ENCODE peak calls at places on chromosomes 6 and 20, in ten cellular contexts. One of them, this sample, is unnamed.

GRCh38 chr20:35327074-35327976 is 35.1 kb upstream of the FAM83C start:
- DNase-seq in tibial nerve: no peak
- DNase-seq in AG10803: no peak
- DNase-seq in GM23338: no peak
- DNase-seq in endodermal cell: no peak
- DNase-seq in HCT116: no peak
- DNase-seq in GM23248: no peak
- DNase-seq in effector memory CD4-positive, alpha-beta T cell: no peak
- DNase-seq in A549: peak; percentile 76
- DNase-seq in fibroblast of villous mesenchyme: peak; percentile 89
- DNase-seq in this sample: no peak

GRCh38 chr6:73451166-73452106 is 661 bp downstream of the CGAS start:
- DNase-seq in tibial nerve: no peak
- DNase-seq in AG10803: peak; percentile 49
- DNase-seq in GM23338: peak; percentile 70
- DNase-seq in endodermal cell: peak; percentile 63
- DNase-seq in HCT116: no peak
- DNase-seq in GM23248: peak; percentile 76
- DNase-seq in effector memory CD4-positive, alpha-beta T cell: peak; percentile 6
- DNase-seq in A549: peak; percentile 58
- DNase-seq in fibroblast of villous mesenchyme: peak; percentile 50
- DNase-seq in this sample: no peak

GRCh38 chr6:24798740-24799540 is at the start of gene ARMH2:
- DNase-seq in tibial nerve: no peak
- DNase-seq in AG10803: no peak
- DNase-seq in GM23338: no peak
- DNase-seq in endodermal cell: no peak
- DNase-seq in HCT116: no peak
- DNase-seq in GM23248: no peak
- DNase-seq in effector memory CD4-positive, alpha-beta T cell: no peak
- DNase-seq in A549: no peak
- DNase-seq in fibroblast of villous mesenchyme: no peak
- DNase-seq in this sample: no peak

GRCh38 chr6:134394905-134395304 is 77.0 kb upstream of the SGK1 start:
- DNase-seq in tibial nerve: no peak
- DNase-seq in AG10803: no peak
- DNase-seq in GM23338: no peak
- DNase-seq in endodermal cell: no peak
- DNase-seq in HCT116: no peak
- DNase-seq in GM23248: no peak
- DNase-seq in effector memory CD4-positive, alpha-beta T cell: no peak
- DNase-seq in A549: no peak
- DNase-seq in fibroblast of villous mesenchyme: no peak
- DNase-seq in this sample: no peak

GRCh38 chr6:96907498-96907897 is 9.8 kb upstream of the NDUFAF4 start:
- DNase-seq in tibial nerve: no peak
- DNase-seq in AG10803: no peak
- DNase-seq in GM23338: no peak
- DNase-seq in endodermal cell: no peak
- DNase-seq in HCT116: no peak
- DNase-seq in GM23248: peak; percentile 36
- DNase-seq in effector memory CD4-positive, alpha-beta T cell: no peak
- DNase-seq in A549: no peak
- DNase-seq in fibroblast of villous mesenchyme: no peak
- DNase-seq in this sample: no peak

GRCh38 chr6:35262596-35262995 is 3.1 kb downstream of the ZNF76 start:
- DNase-seq in tibial nerve: no peak
- DNase-seq in AG10803: peak; percentile 62
- DNase-seq in GM23338: no peak
- DNase-seq in endodermal cell: no peak
- DNase-seq in HCT116: no peak
- DNase-seq in GM23248: peak; percentile 60
- DNase-seq in effector memory CD4-positive, alpha-beta T cell: no peak
- DNase-seq in A549: no peak
- DNase-seq in fibroblast of villous mesenchyme: peak; percentile 22
- DNase-seq in this sample: no peak

GRCh38 chr6:28474441-28475219 is 31.3 kb upstream of the ZSCAN23 start:
- DNase-seq in tibial nerve: no peak
- DNase-seq in AG10803: peak; percentile 83
- DNase-seq in GM23338: peak; percentile 89
- DNase-seq in endodermal cell: peak; percentile 67
- DNase-seq in HCT116: peak; percentile 88
- DNase-seq in GM23248: peak; percentile 78
- DNase-seq in effector memory CD4-positive, alpha-beta T cell: no peak
- DNase-seq in A549: peak; percentile 86
- DNase-seq in fibroblast of villous mesenchyme: peak; percentile 85
- DNase-seq in this sample: no peak

GRCh38 chr6:89051725-89052124 is 28.8 kb upstream of the PNRC1 start:
- DNase-seq in tibial nerve: no peak
- DNase-seq in AG10803: no peak
- DNase-seq in GM23338: no peak
- DNase-seq in endodermal cell: no peak
- DNase-seq in HCT116: no peak
- DNase-seq in GM23248: no peak
- DNase-seq in effector memory CD4-positive, alpha-beta T cell: no peak
- DNase-seq in A549: no peak
- DNase-seq in fibroblast of villous mesenchyme: no peak
- DNase-seq in this sample: no peak

GRCh38 chr20:47355489-47356219 is 845 bp downstream of the ZMYND8 start:
- DNase-seq in tibial nerve: no peak
- DNase-seq in AG10803: no peak
- DNase-seq in GM23338: no peak
- DNase-seq in endodermal cell: no peak
- DNase-seq in HCT116: no peak
- DNase-seq in GM23248: peak; percentile 28
- DNase-seq in effector memory CD4-positive, alpha-beta T cell: no peak
- DNase-seq in A549: no peak
- DNase-seq in fibroblast of villous mesenchyme: no peak
- DNase-seq in this sample: no peak

GRCh38 chr20:47358052-47358671 is 1.7 kb upstream of the ZMYND8 start:
- DNase-seq in tibial nerve: no peak
- DNase-seq in AG10803: no peak
- DNase-seq in GM23338: no peak
- DNase-seq in endodermal cell: no peak
- DNase-seq in HCT116: no peak
- DNase-seq in GM23248: no peak
- DNase-seq in effector memory CD4-positive, alpha-beta T cell: no peak
- DNase-seq in A549: no peak
- DNase-seq in fibroblast of villous mesenchyme: no peak
- DNase-seq in this sample: no peak

GRCh38 chr20:47357296-47358051 is 975 bp upstream of the ZMYND8 start:
- DNase-seq in tibial nerve: peak; percentile 46
- DNase-seq in AG10803: peak; percentile 93
- DNase-seq in GM23338: peak; percentile 93
- DNase-seq in endodermal cell: peak; percentile 94
- DNase-seq in HCT116: peak; percentile 58
- DNase-seq in GM23248: peak; percentile 90
- DNase-seq in effector memory CD4-positive, alpha-beta T cell: peak; percentile 29
- DNase-seq in A549: peak; percentile 96
- DNase-seq in fibroblast of villous mesenchyme: peak; percentile 99
- DNase-seq in this sample: peak; percentile 49

GRCh38 chr20:47356220-47356525 is 326 bp downstream of the ZMYND8 start:
- DNase-seq in tibial nerve: no peak
- DNase-seq in AG10803: no peak
- DNase-seq in GM23338: no peak
- DNase-seq in endodermal cell: no peak
- DNase-seq in HCT116: no peak
- DNase-seq in GM23248: no peak
- DNase-seq in effector memory CD4-positive, alpha-beta T cell: no peak
- DNase-seq in A549: no peak
- DNase-seq in fibroblast of villous mesenchyme: no peak
- DNase-seq in this sample: no peak

DNA sequence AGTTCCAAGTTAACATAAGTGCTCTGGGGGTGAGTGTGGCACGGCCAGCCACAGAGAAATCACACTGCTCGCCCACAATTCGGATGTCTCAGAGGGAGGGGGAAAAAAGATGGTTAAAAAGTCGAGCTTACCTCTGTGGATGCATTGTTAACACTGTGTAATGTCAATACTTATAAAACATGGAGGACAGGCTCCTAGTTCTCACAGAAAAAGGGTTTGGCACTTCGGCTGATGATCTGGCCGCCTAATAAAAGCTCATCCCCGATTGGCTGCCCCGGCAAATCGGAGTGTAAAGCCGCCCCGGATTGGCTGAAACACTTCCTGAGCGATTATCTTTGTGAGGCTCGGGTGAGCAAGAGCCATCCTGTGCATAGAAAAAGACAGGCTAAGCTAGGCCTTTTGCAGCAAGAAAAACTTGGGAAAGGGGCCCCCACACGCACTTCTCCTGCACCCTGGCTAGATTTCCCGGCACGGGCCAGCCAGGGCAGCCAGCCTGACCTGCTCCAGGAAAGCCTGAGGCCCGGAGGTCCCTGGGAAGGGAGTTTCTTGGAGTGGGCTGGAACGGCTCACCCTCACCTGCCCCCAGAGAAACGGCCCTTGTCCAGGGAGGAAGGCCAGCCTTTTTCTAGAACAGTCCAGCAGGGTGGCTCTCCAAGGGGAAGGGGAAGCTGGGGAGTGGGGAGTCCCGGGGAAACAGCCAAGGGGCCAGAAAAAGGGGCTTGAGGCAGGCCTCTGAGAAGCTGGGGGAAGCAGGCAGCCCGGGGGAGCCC is at the start of gene ZMYND8:
- DNase-seq in tibial nerve: peak; percentile 90
- DNase-seq in AG10803: peak; percentile 89
- DNase-seq in GM23338: peak; percentile 75
- DNase-seq in endodermal cell: peak; percentile 98
- DNase-seq in HCT116: peak; percentile 77
- DNase-seq in GM23248: peak; percentile 89
- DNase-seq in effector memory CD4-positive, alpha-beta T cell: peak; percentile 88
- DNase-seq in A549: peak; percentile 94
- DNase-seq in fibroblast of villous mesenchyme: peak; percentile 96
- DNase-seq in this sample: peak; percentile 49
- H3K4me3 ChIP-seq in tibial nerve: peak within 1 kb of the TSS; percentile 38
- H3K4me3 ChIP-seq in AG10803: peak within 1 kb of the TSS; percentile 40
- H3K4me3 ChIP-seq in GM23338: peak within 1 kb of the TSS; percentile 24
- H3K4me3 ChIP-seq in endodermal cell: peak within 1 kb of the TSS; percentile 92
- H3K4me3 ChIP-seq in HCT116: peak within 1 kb of the TSS; percentile 60
- H3K4me3 ChIP-seq in GM23248: peak within 1 kb of the TSS; percentile 57
- H3K4me3 ChIP-seq in effector memory CD4-positive, alpha-beta T cell: peak within 1 kb of the TSS; percentile 38
- H3K4me3 ChIP-seq in A549: peak within 1 kb of the TSS; percentile 7
- H3K4me3 ChIP-seq in fibroblast of villous mesenchyme: peak within 1 kb of the TSS; percentile 64
- H3K4me3 ChIP-seq in this sample: peak within 1 kb of the TSS; percentile 49

GRCh38 chr20:4894409-4894808 is 106.9 kb downstream of the SLC23A2 start:
- DNase-seq in tibial nerve: no peak
- DNase-seq in AG10803: no peak
- DNase-seq in GM23338: no peak
- DNase-seq in endodermal cell: no peak
- DNase-seq in HCT116: no peak
- DNase-seq in GM23248: no peak
- DNase-seq in effector memory CD4-positive, alpha-beta T cell: no peak
- DNase-seq in A549: no peak
- DNase-seq in fibroblast of villous mesenchyme: no peak
- DNase-seq in this sample: no peak

GRCh38 chr20:4897600-4897999 is 103.7 kb downstream of the SLC23A2 start:
- DNase-seq in tibial nerve: no peak
- DNase-seq in AG10803: no peak
- DNase-seq in GM23338: no peak
- DNase-seq in endodermal cell: no peak
- DNase-seq in HCT116: no peak
- DNase-seq in GM23248: no peak
- DNase-seq in effector memory CD4-positive, alpha-beta T cell: no peak
- DNase-seq in A549: no peak
- DNase-seq in fibroblast of villous mesenchyme: no peak
- DNase-seq in this sample: no peak

GRCh38 chr20:4894981-4895381 is 106.3 kb downstream of the SLC23A2 start:
- DNase-seq in tibial nerve: no peak
- DNase-seq in AG10803: no peak
- DNase-seq in GM23338: no peak
- DNase-seq in endodermal cell: no peak
- DNase-seq in HCT116: no peak
- DNase-seq in GM23248: no peak
- DNase-seq in effector memory CD4-positive, alpha-beta T cell: no peak
- DNase-seq in A549: no peak
- DNase-seq in fibroblast of villous mesenchyme: no peak
- DNase-seq in this sample: no peak

GRCh38 chr20:4896971-4897497 is 104.3 kb downstream of the SLC23A2 start:
- DNase-seq in tibial nerve: no peak
- DNase-seq in AG10803: no peak
- DNase-seq in GM23338: peak; percentile 70
- DNase-seq in endodermal cell: peak; percentile 91
- DNase-seq in HCT116: no peak
- DNase-seq in GM23248: no peak
- DNase-seq in effector memory CD4-positive, alpha-beta T cell: no peak
- DNase-seq in A549: no peak
- DNase-seq in fibroblast of villous mesenchyme: no peak
- DNase-seq in this sample: no peak

GRCh38 chr20:4896119-4896700 is 105.1 kb downstream of the SLC23A2 start:
- DNase-seq in tibial nerve: no peak
- DNase-seq in AG10803: no peak
- DNase-seq in GM23338: peak; percentile 47
- DNase-seq in endodermal cell: peak; percentile 56
- DNase-seq in HCT116: no peak
- DNase-seq in GM23248: no peak
- DNase-seq in effector memory CD4-positive, alpha-beta T cell: no peak
- DNase-seq in A549: no peak
- DNase-seq in fibroblast of villous mesenchyme: no peak
- DNase-seq in this sample: no peak
- H3K4me3 ChIP-seq in tibial nerve: no peak overlapping the region
- H3K4me3 ChIP-seq in AG10803: no peak overlapping the region
- H3K4me3 ChIP-seq in GM23338: no peak overlapping the region
- H3K4me3 ChIP-seq in endodermal cell: no peak overlapping the region
- H3K4me3 ChIP-seq in HCT116: no peak overlapping the region
- H3K4me3 ChIP-seq in GM23248: no peak overlapping the region
- H3K4me3 ChIP-seq in effector memory CD4-positive, alpha-beta T cell: no peak overlapping the region
- H3K4me3 ChIP-seq in A549: no peak overlapping the region
- H3K4me3 ChIP-seq in fibroblast of villous mesenchyme: no peak overlapping the region
- H3K4me3 ChIP-seq in this sample: no peak overlapping the region

DNA sequence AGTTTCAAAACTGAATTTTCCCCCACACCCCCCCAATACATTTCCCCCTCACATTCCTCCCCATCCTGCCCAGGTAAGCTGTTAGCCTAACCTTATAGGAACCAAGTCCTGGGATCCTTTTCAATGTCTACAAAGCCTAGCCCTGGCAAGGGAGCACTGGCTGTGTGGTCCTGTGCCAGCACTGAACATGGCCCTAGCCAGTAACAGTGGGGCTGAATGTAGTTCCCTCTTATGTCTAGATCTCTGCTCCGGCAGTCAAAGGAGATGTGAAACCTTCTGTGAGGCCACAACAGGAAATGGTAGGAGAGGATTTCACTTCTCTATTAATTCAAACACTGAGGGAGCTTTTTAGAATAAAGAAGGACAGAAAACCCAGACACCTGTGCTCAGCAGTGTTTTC is 3.4 kb upstream of the HLA-DMB start:
- DNase-seq in tibial nerve: no peak
- DNase-seq in AG10803: no peak
- DNase-seq in GM23338: no peak
- DNase-seq in endodermal cell: no peak
- DNase-seq in HCT116: no peak
- DNase-seq in GM23248: no peak
- DNase-seq in effector memory CD4-positive, alpha-beta T cell: no peak
- DNase-seq in A549: no peak
- DNase-seq in fibroblast of villous mesenchyme: no peak
- DNase-seq in this sample: no peak
- H3K4me3 ChIP-seq in tibial nerve: no peak overlapping the region
- H3K4me3 ChIP-seq in AG10803: no peak overlapping the region
- H3K4me3 ChIP-seq in GM23338: no peak overlapping the region
- H3K4me3 ChIP-seq in endodermal cell: no peak overlapping the region
- H3K4me3 ChIP-seq in HCT116: no peak overlapping the region
- H3K4me3 ChIP-seq in GM23248: no peak overlapping the region
- H3K4me3 ChIP-seq in effector memory CD4-positive, alpha-beta T cell: peak overlapping the region; percentile 6
- H3K4me3 ChIP-seq in A549: no peak overlapping the region
- H3K4me3 ChIP-seq in fibroblast of villous mesenchyme: no peak overlapping the region
- H3K4me3 ChIP-seq in this sample: no peak overlapping the region

GRCh38 chr20:44584103-44584690 is 1.8 kb downstream of the PKIG start:
- DNase-seq in tibial nerve: no peak
- DNase-seq in AG10803: no peak
- DNase-seq in GM23338: no peak
- DNase-seq in endodermal cell: no peak
- DNase-seq in HCT116: no peak
- DNase-seq in GM23248: no peak
- DNase-seq in effector memory CD4-positive, alpha-beta T cell: no peak
- DNase-seq in A549: no peak
- DNase-seq in fibroblast of villous mesenchyme: no peak
- DNase-seq in this sample: no peak
- H3K4me3 ChIP-seq in tibial nerve: no peak overlapping the region
- H3K4me3 ChIP-seq in AG10803: peak overlapping the region; percentile 65
- H3K4me3 ChIP-seq in GM23338: no peak overlapping the region
- H3K4me3 ChIP-seq in endodermal cell: no peak overlapping the region
- H3K4me3 ChIP-seq in HCT116: no peak overlapping the region
- H3K4me3 ChIP-seq in GM23248: peak overlapping the region; percentile 82
- H3K4me3 ChIP-seq in effector memory CD4-positive, alpha-beta T cell: no peak overlapping the region
- H3K4me3 ChIP-seq in A549: no peak overlapping the region
- H3K4me3 ChIP-seq in fibroblast of villous mesenchyme: peak overlapping the region; percentile 76
- H3K4me3 ChIP-seq in this sample: no peak overlapping the region